ENCODE peak calls at places on chromosomes 11 and 22, in four cellular contexts. K is retina, A is left ventricle myocardium inferior, V is EL. Z is an unnamed sample.

GRCh38 chr22:21590809-21591641 is 23.5 kb downstream of the UBE2L3 start:
- DNase-seq in K (no peak), A (no peak), V (no peak), Z (no peak)

GRCh38 chr11:7077101-7077500 is 11.7 kb upstream of the RBMXL2 start:
- DNase-seq in K (no peak), A (no peak), V (no peak), Z (no peak)

GRCh38 chr11:6474806-6475500 is 1.2 kb upstream of the TRIM3 start:
- DNase-seq in K (no peak), A (no peak), V (no peak), Z (no peak)

GRCh38 chr11:36540998-36541397 is 26.8 kb upstream of the RAG1 start:
- DNase-seq in K (no peak), A (peak), V (peak), Z (no peak)

GRCh38 chr11:118619444-118620205 is 12.2 kb downstream of the PHLDB1 start:
- DNase-seq in K (no peak), A (no peak), V (peak), Z (peak)

GRCh38 chr11:133078591-133079179 is 453.6 kb downstream of the OPCML start:
- DNase-seq in K (peak), A (no peak), V (peak), Z (peak)

GRCh38 chr11:957201-957920 is 31.7 kb downstream of the AP2A2 start:
- DNase-seq in K (no peak), A (no peak), V (no peak), Z (peak)

GRCh38 chr11:59182457-59183151 is 10.7 kb downstream of the DTX4 start:
- DNase-seq in K (no peak), A (no peak), V (no peak), Z (no peak)

GRCh38 chr11:102260241-102260640 is 57.0 kb upstream of the BIRC3 start:
- DNase-seq in K (no peak), A (no peak), V (no peak), Z (no peak)

GRCh38 chr22:32808038-32808445 is 6.5 kb downstream of the TIMP3 start:
- DNase-seq in K (no peak), A (no peak), V (no peak), Z (no peak)

GRCh38 chr22:47148956-47149748 is 386.7 kb downstream of the TBC1D22A start:
- DNase-seq in K (no peak), A (no peak), V (no peak), Z (no peak)

GRCh38 chr22:17785185-17786184 is 11.2 kb upstream of the BID start:
- DNase-seq in K (no peak), A (peak), V (peak), Z (peak)